ENCODE peak calls at places on chromosomes 1 and 21, in seven cellular contexts. Z is tibial nerve, X is PC-9, U is fibroblast of lung, O is adrenal gland, Y is psoas muscle, L is left ventricle myocardium inferior. J is an unnamed sample.

GRCh38 chr21:39111928-39112327 is 71.3 kb downstream of the PSMG1 start:
- DNase-seq in Z (no peak), X (no peak), U (peak; percentile 60), O (no peak), Y (no peak), L (no peak), J (no peak)

GRCh38 chr1:203136409-203137042 is 9.0 kb downstream of the ADORA1 start:
- DNase-seq in Z (no peak), X (no peak), U (no peak), O (no peak), Y (no peak), L (no peak), J (no peak)

GRCh38 chr1:230102472-230102871 is 35.4 kb downstream of the GALNT2 start:
- DNase-seq in Z (no peak), X (no peak), U (no peak), O (no peak), Y (no peak), L (no peak), J (no peak)

GRCh38 chr21:42112223-42112622 is 41.1 kb downstream of the UMODL1 start:
- DNase-seq in Z (no peak), X (no peak), U (no peak), O (no peak), Y (no peak), L (no peak), J (no peak)

GRCh38 chr1:219159946-219160645 is 13.6 kb upstream of the LYPLAL1 start:
- DNase-seq in Z (no peak), X (no peak), U (peak; percentile 40), O (no peak), Y (no peak), L (no peak), J (no peak)

GRCh38 chr1:39842726-39843305 is 40.5 kb downstream of the TRIT1 start:
- DNase-seq in Z (no peak), X (no peak), U (no peak), O (no peak), Y (no peak), L (no peak), J (no peak)

GRCh38 chr1:3611170-3612019 is at the start of gene MEGF6:
- DNase-seq in Z (no peak), X (peak; percentile 53), U (peak; percentile 29), O (no peak), Y (peak; percentile 76), L (peak; percentile 49), J (peak; percentile 74)

GRCh38 chr1:163278602-163279001 is 43.2 kb upstream of the NUF2 start:
- DNase-seq in Z (no peak), X (no peak), U (no peak), O (no peak), Y (no peak), L (no peak), J (no peak)

GRCh38 chr1:174912243-174912642 is 87.5 kb upstream of the CACYBP start:
- DNase-seq in Z (no peak), X (no peak), U (no peak), O (no peak), Y (no peak), L (no peak), J (no peak)

GRCh38 chr1:10916991-10917390 is 95.5 kb upstream of the TARDBP start:
- DNase-seq in Z (no peak), X (no peak), U (no peak), O (no peak), Y (no peak), L (no peak), J (no peak)

GRCh38 chr1:92481598-92482403 is 4.9 kb downstream of the GFI1 start:
- DNase-seq in Z (no peak), X (no peak), U (no peak), O (no peak), Y (no peak), L (no peak), J (no peak)

GRCh38 chr1:92482404-92482664 is 4.4 kb downstream of the GFI1 start:
- DNase-seq in Z (no peak), X (no peak), U (no peak), O (no peak), Y (no peak), L (no peak), J (no peak)

GRCh38 chr1:92480200-92480812 is 6.4 kb downstream of the GFI1 start:
- DNase-seq in Z (no peak), X (no peak), U (no peak), O (no peak), Y (no peak), L (no peak), J (no peak)

GRCh38 chr1:92479587-92479986 is 7.1 kb downstream of the GFI1 start:
- DNase-seq in Z (no peak), X (no peak), U (no peak), O (no peak), Y (no peak), L (no peak), J (no peak)

DNA sequence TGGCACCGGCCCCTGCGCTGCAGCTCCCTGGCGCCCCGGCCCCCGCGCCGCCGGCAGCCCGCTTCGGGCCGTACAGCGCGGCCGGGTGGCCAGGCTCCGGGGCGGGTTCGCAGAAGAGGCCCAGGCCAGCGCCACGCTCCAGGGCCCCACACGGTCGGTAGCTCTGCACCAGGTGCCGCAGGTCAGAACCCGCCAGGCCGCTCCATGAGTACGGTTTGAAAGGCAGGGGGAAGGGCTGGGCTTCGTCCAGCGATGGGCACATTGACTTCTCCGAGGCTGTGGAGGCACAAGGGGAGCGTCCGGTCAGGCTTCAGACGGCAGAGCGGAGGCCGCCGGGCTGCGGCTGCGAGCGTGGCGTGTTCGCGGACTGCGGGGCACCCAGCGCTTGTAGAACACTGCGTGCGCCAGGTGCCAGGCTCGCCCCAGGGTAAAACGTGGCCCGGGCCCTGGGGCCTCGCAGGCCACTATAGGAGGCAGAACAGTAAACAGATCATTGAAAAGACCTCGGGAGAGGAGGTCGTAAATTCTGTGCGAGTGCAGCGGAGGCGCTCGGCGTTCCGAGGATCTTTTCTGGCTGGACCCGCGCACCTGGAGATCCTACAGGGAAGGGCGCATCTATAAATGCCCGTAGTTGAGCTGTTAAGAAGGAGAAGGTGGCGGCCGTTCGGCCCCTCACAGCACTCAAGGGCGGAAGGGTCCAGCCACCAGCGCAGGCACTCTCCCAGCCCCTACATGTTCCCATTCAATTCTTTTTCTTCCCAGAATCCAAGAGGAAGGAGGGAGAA is 5.7 kb downstream of the GFI1 start:
- DNase-seq in Z (no peak), X (no peak), U (no peak), O (no peak), Y (no peak), L (no peak), J (no peak)
- H3K4me1 ChIP-seq in Z (peaks cover 49% of the 10 kb centered on the region), X (peaks cover 16% of the 10 kb centered on the region), U (no peaks in the 10 kb centered on the region), O (peaks cover 42% of the 10 kb centered on the region), Y (peaks cover 43% of the 10 kb centered on the region), L (peaks cover 58% of the 10 kb centered on the region), J (peaks cover 5% of the 10 kb centered on the region)

GRCh38 chr1:151815716-151816327 is 10.6 kb upstream of the LINGO4 start:
- DNase-seq in Z (no peak), X (no peak), U (no peak), O (no peak), Y (no peak), L (no peak), J (no peak)

GRCh38 chr1:151816548-151816947 is 11.3 kb upstream of the LINGO4 start:
- DNase-seq in Z (no peak), X (no peak), U (no peak), O (no peak), Y (no peak), L (no peak), J (no peak)

GRCh38 chr1:151814971-151815545 is 9.8 kb upstream of the LINGO4 start:
- DNase-seq in Z (no peak), X (no peak), U (no peak), O (no peak), Y (no peak), L (no peak), J (no peak)

GRCh38 chr1:151813271-151813977 is 8.2 kb upstream of the LINGO4 start:
- DNase-seq in Z (no peak), X (no peak), U (no peak), O (no peak), Y (no peak), L (no peak), J (peak; percentile 30)

DNA sequence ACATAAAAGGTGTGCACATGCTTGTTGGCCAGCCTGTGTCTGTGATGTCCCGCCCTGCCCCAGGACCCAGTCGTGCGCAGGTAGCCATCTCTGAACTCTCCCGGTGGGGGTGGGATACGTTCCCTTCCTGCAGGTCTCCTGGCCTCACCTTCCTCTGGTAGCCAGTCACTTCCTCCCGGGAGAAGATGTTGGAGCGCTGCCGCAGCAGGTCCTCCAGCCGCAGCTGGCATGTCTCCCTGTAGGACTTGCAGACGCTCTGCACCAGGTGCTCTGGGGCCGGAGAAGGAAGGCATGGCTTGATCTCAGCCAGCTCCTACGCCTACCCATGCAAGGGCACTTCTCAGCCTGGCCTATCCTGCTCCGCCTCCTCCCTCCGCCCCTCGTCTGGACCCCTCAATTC is 9.2 kb upstream of the LINGO4 start:
- DNase-seq in Z (no peak), X (no peak), U (no peak), O (no peak), Y (no peak), L (no peak), J (peak; percentile 63)
- H3K27ac ChIP-seq in Z (no peak overlapping the region), X (no peak overlapping the region), U (no peak overlapping the region), O (no peak overlapping the region), Y (no peak overlapping the region), L (no peak overlapping the region), J (no peak overlapping the region)

DNA sequence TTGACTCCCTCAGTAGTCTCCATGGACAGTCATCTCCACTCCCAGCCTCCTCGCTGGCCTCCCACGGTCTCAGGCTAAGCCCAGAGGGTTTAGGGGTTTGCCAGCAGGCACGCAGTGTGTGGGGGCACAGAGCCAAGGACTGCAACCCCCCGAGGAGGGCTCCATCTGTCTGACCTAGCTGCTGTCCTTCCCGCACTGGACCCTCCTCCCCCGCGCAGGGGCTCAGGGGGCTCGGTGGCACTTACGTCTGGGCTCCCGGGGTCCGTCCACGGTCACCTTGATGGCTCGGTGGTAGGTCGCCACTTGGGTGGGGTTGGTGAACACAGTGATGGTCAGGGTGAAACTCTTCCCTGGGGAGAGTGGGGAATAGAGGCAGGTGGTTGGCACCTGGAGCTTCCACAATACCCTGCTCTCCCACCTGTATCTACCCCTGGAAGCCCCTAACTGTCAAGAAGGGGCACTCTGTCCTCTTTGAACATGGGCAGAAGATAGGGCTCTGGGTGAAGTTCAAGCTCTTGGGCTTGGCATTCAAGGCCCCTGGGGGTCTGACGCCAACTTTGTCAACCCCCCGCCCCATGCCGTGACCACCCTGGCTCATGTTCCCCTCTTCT is 11.0 kb downstream of the RUNX3 start:
- DNase-seq in Z (no peak), X (no peak), U (no peak), O (no peak), Y (no peak), L (no peak), J (no peak)
- H3K4me1 ChIP-seq in Z (no peaks in the 10 kb centered on the region), X (no peaks in the 10 kb centered on the region), U (peaks cover 5% of the 10 kb centered on the region), O (no peaks in the 10 kb centered on the region), Y (no peaks in the 10 kb centered on the region), L (peaks cover 4% of the 10 kb centered on the region), J (no peaks in the 10 kb centered on the region)

GRCh38 chr21:46289655-46290178 is 3.6 kb downstream of the YBEY start:
- DNase-seq in Z (no peak), X (no peak), U (no peak), O (no peak), Y (no peak), L (no peak), J (no peak)
- H3K27ac ChIP-seq in Z (no peak overlapping the region), X (no peak overlapping the region), U (no peak overlapping the region), O (no peak overlapping the region), Y (no peak overlapping the region), L (no peak overlapping the region), J (no peak overlapping the region)

J was measured in pancreas.